ENCODE peak calls at places on chromosomes 5 and 9, in ten cellular contexts. One of them, this sample, is unnamed.
A peak's percentile ranks its signal among the peaks of the same experiment; 100 is the strongest.

GRCh38 chr5:175538576-175538975 is 60.2 kb downstream of the SFXN1 start:
- DNase-seq in CD8-positive, alpha-beta T cell: no peak
- DNase-seq in fibroblast of mammary gland: no peak
- DNase-seq in lower leg skin: no peak
- DNase-seq in heart left ventricle: no peak
- DNase-seq in fibroblast of the aortic adventitia: no peak
- DNase-seq in OCI-LY7: no peak
- DNase-seq in AG09309: no peak
- DNase-seq in uterus: no peak
- DNase-seq in cardiac fibroblast: no peak
- DNase-seq in this sample: no peak

GRCh38 chr5:38316544-38317224 is 58.3 kb downstream of the EGFLAM start:
- DNase-seq in heart left ventricle: no peak
- DNase-seq in AG09309: peak; percentile 43
- DNase-seq in fibroblast of mammary gland: peak; percentile 74
- DNase-seq in lower leg skin: peak; percentile 56
- DNase-seq in CD8-positive, alpha-beta T cell: no peak
- DNase-seq in cardiac fibroblast: peak; percentile 36
- DNase-seq in uterus: peak; percentile 46
- DNase-seq in fibroblast of the aortic adventitia: peak; percentile 54
- DNase-seq in OCI-LY7: no peak
- DNase-seq in this sample: peak; percentile 29

GRCh38 chr5:29001666-29002065 is 1963.3 kb upstream of the CDH9 start:
- DNase-seq in cardiac fibroblast: no peak
- DNase-seq in OCI-LY7: no peak
- DNase-seq in CD8-positive, alpha-beta T cell: no peak
- DNase-seq in uterus: no peak
- DNase-seq in fibroblast of mammary gland: no peak
- DNase-seq in fibroblast of the aortic adventitia: no peak
- DNase-seq in heart left ventricle: no peak
- DNase-seq in lower leg skin: no peak
- DNase-seq in AG09309: no peak
- DNase-seq in this sample: no peak

GRCh38 chr9:35718726-35719511 is 13.1 kb downstream of the TLN1 start:
- DNase-seq in cardiac fibroblast: no peak
- DNase-seq in uterus: no peak
- DNase-seq in CD8-positive, alpha-beta T cell: no peak
- DNase-seq in fibroblast of the aortic adventitia: no peak
- DNase-seq in fibroblast of mammary gland: peak; percentile 32
- DNase-seq in OCI-LY7: no peak
- DNase-seq in lower leg skin: no peak
- DNase-seq in heart left ventricle: no peak
- DNase-seq in AG09309: no peak
- DNase-seq in this sample: no peak

GRCh38 chr5:5277118-5277517 is 137.0 kb downstream of the ADAMTS16 start:
- DNase-seq in lower leg skin: no peak
- DNase-seq in fibroblast of the aortic adventitia: no peak
- DNase-seq in CD8-positive, alpha-beta T cell: no peak
- DNase-seq in fibroblast of mammary gland: no peak
- DNase-seq in uterus: no peak
- DNase-seq in OCI-LY7: no peak
- DNase-seq in AG09309: no peak
- DNase-seq in heart left ventricle: no peak
- DNase-seq in cardiac fibroblast: no peak
- DNase-seq in this sample: no peak

GRCh38 chr5:74579215-74579614 is 61.3 kb downstream of the ENC1 start:
- DNase-seq in OCI-LY7: no peak
- DNase-seq in CD8-positive, alpha-beta T cell: peak; percentile 54
- DNase-seq in uterus: no peak
- DNase-seq in heart left ventricle: no peak
- DNase-seq in AG09309: no peak
- DNase-seq in fibroblast of mammary gland: no peak
- DNase-seq in lower leg skin: no peak
- DNase-seq in fibroblast of the aortic adventitia: no peak
- DNase-seq in cardiac fibroblast: peak; percentile 26
- DNase-seq in this sample: no peak

GRCh38 chr9:128304151-128304970 is 17.9 kb downstream of the TRUB2 start:
- DNase-seq in OCI-LY7: no peak
- DNase-seq in cardiac fibroblast: peak; percentile 20
- DNase-seq in uterus: no peak
- DNase-seq in CD8-positive, alpha-beta T cell: no peak
- DNase-seq in lower leg skin: no peak
- DNase-seq in heart left ventricle: no peak
- DNase-seq in fibroblast of the aortic adventitia: peak; percentile 19
- DNase-seq in AG09309: no peak
- DNase-seq in fibroblast of mammary gland: peak; percentile 21
- DNase-seq in this sample: no peak

GRCh38 chr9:90864779-90865178 is 63.2 kb downstream of the SYK start:
- DNase-seq in fibroblast of mammary gland: no peak
- DNase-seq in cardiac fibroblast: no peak
- DNase-seq in heart left ventricle: no peak
- DNase-seq in lower leg skin: no peak
- DNase-seq in AG09309: no peak
- DNase-seq in uterus: no peak
- DNase-seq in OCI-LY7: no peak
- DNase-seq in CD8-positive, alpha-beta T cell: no peak
- DNase-seq in fibroblast of the aortic adventitia: no peak
- DNase-seq in this sample: no peak

GRCh38 chr9:127538849-127539258 is 73.2 kb upstream of the STXBP1 start:
- DNase-seq in lower leg skin: no peak
- DNase-seq in fibroblast of the aortic adventitia: peak; percentile 86
- DNase-seq in fibroblast of mammary gland: peak; percentile 79
- DNase-seq in uterus: no peak
- DNase-seq in CD8-positive, alpha-beta T cell: no peak
- DNase-seq in cardiac fibroblast: peak; percentile 56
- DNase-seq in OCI-LY7: no peak
- DNase-seq in AG09309: no peak
- DNase-seq in heart left ventricle: no peak
- DNase-seq in this sample: peak; percentile 44

GRCh38 chr9:27799326-27799725 is 226.0 kb upstream of the C9orf72 start:
- DNase-seq in cardiac fibroblast: no peak
- DNase-seq in CD8-positive, alpha-beta T cell: no peak
- DNase-seq in OCI-LY7: no peak
- DNase-seq in heart left ventricle: no peak
- DNase-seq in AG09309: no peak
- DNase-seq in fibroblast of the aortic adventitia: no peak
- DNase-seq in fibroblast of mammary gland: no peak
- DNase-seq in lower leg skin: no peak
- DNase-seq in uterus: no peak
- DNase-seq in this sample: no peak

GRCh38 chr9:120331913-120332312 is 248.1 kb downstream of the CDK5RAP2 start:
- DNase-seq in cardiac fibroblast: peak; percentile 13
- DNase-seq in heart left ventricle: no peak
- DNase-seq in fibroblast of mammary gland: peak; percentile 74
- DNase-seq in uterus: no peak
- DNase-seq in fibroblast of the aortic adventitia: peak; percentile 50
- DNase-seq in OCI-LY7: no peak
- DNase-seq in CD8-positive, alpha-beta T cell: no peak
- DNase-seq in lower leg skin: no peak
- DNase-seq in AG09309: peak; percentile 7
- DNase-seq in this sample: no peak

GRCh38 chr5:171392585-171393159 is 5.0 kb downstream of the NPM1 start:
- DNase-seq in CD8-positive, alpha-beta T cell: no peak
- DNase-seq in fibroblast of mammary gland: no peak
- DNase-seq in OCI-LY7: no peak
- DNase-seq in cardiac fibroblast: no peak
- DNase-seq in AG09309: no peak
- DNase-seq in fibroblast of the aortic adventitia: no peak
- DNase-seq in heart left ventricle: no peak
- DNase-seq in lower leg skin: no peak
- DNase-seq in uterus: no peak
- DNase-seq in this sample: no peak
- TF ChIP-seq CTCF in CD8-positive, alpha-beta T cell: no peak
- TF ChIP-seq CTCF in fibroblast of mammary gland: no peak
- TF ChIP-seq CTCF in OCI-LY7: peak; percentile 51
- TF ChIP-seq CTCF in cardiac fibroblast: no peak
- TF ChIP-seq CTCF in AG09309: no peak
- TF ChIP-seq CTCF in fibroblast of the aortic adventitia: no peak
- TF ChIP-seq CTCF in heart left ventricle: no peak
- TF ChIP-seq CTCF in lower leg skin: no peak
- TF ChIP-seq CTCF in uterus: no peak
- TF ChIP-seq CTCF in this sample: no peak

GRCh38 chr9:121652037-121652837 is 803 bp downstream of the DAB2IP start:
- DNase-seq in uterus: peak; percentile 43
- DNase-seq in fibroblast of mammary gland: no peak
- DNase-seq in OCI-LY7: no peak
- DNase-seq in heart left ventricle: no peak
- DNase-seq in CD8-positive, alpha-beta T cell: no peak
- DNase-seq in fibroblast of the aortic adventitia: no peak
- DNase-seq in cardiac fibroblast: no peak
- DNase-seq in AG09309: no peak
- DNase-seq in lower leg skin: no peak
- DNase-seq in this sample: no peak
- H3K4me3 ChIP-seq in uterus: peak overlapping the region; percentile 74
- H3K4me3 ChIP-seq in fibroblast of mammary gland: no peak overlapping the region
- H3K4me3 ChIP-seq in OCI-LY7: no peak overlapping the region
- H3K4me3 ChIP-seq in heart left ventricle: peak overlapping the region; percentile 88
- H3K4me3 ChIP-seq in CD8-positive, alpha-beta T cell: no peak overlapping the region
- H3K4me3 ChIP-seq in fibroblast of the aortic adventitia: peak overlapping the region; percentile 53
- H3K4me3 ChIP-seq in cardiac fibroblast: peak overlapping the region; percentile 49
- H3K4me3 ChIP-seq in AG09309: peak overlapping the region; percentile 57
- H3K4me3 ChIP-seq in lower leg skin: peak overlapping the region; percentile 24
- H3K4me3 ChIP-seq in this sample: peak overlapping the region; percentile 48

GRCh38 chr5:43065384-43066230 is 25.5 kb upstream of the ANXA2R start:
- DNase-seq in fibroblast of mammary gland: peak; percentile 66
- DNase-seq in heart left ventricle: peak; percentile 81
- DNase-seq in lower leg skin: peak; percentile 49
- DNase-seq in OCI-LY7: peak; percentile 73
- DNase-seq in CD8-positive, alpha-beta T cell: peak; percentile 68
- DNase-seq in fibroblast of the aortic adventitia: peak; percentile 78
- DNase-seq in cardiac fibroblast: peak; percentile 79
- DNase-seq in AG09309: no peak
- DNase-seq in uterus: peak; percentile 55
- DNase-seq in this sample: peak; percentile 80

GRCh38 chr5:43068037-43068436 is 27.9 kb upstream of the ANXA2R start:
- DNase-seq in lower leg skin: no peak
- DNase-seq in cardiac fibroblast: no peak
- DNase-seq in fibroblast of the aortic adventitia: no peak
- DNase-seq in uterus: no peak
- DNase-seq in fibroblast of mammary gland: no peak
- DNase-seq in CD8-positive, alpha-beta T cell: no peak
- DNase-seq in AG09309: no peak
- DNase-seq in heart left ventricle: no peak
- DNase-seq in OCI-LY7: peak; percentile 18
- DNase-seq in this sample: no peak

GRCh38 chr5:43066799-43067741 is 27.0 kb upstream of the ANXA2R start:
- DNase-seq in cardiac fibroblast: peak; percentile 94
- DNase-seq in CD8-positive, alpha-beta T cell: peak; percentile 92
- DNase-seq in fibroblast of the aortic adventitia: peak; percentile 95
- DNase-seq in OCI-LY7: peak; percentile 93
- DNase-seq in AG09309: no peak
- DNase-seq in lower leg skin: peak; percentile 91
- DNase-seq in heart left ventricle: peak; percentile 89
- DNase-seq in fibroblast of mammary gland: peak; percentile 93
- DNase-seq in uterus: peak; percentile 90
- DNase-seq in this sample: peak; percentile 93

GRCh38 chr5:43063731-43064171 is 23.6 kb upstream of the ANXA2R start:
- DNase-seq in AG09309: no peak
- DNase-seq in heart left ventricle: no peak
- DNase-seq in cardiac fibroblast: peak; percentile 21
- DNase-seq in fibroblast of mammary gland: peak; percentile 66
- DNase-seq in OCI-LY7: no peak
- DNase-seq in CD8-positive, alpha-beta T cell: no peak
- DNase-seq in lower leg skin: no peak
- DNase-seq in uterus: no peak
- DNase-seq in fibroblast of the aortic adventitia: no peak
- DNase-seq in this sample: peak; percentile 52

GRCh38 chr5:43066231-43066798 is 26.2 kb upstream of the ANXA2R start:
- DNase-seq in cardiac fibroblast: peak; percentile 74
- DNase-seq in CD8-positive, alpha-beta T cell: peak; percentile 75
- DNase-seq in lower leg skin: peak; percentile 54
- DNase-seq in fibroblast of mammary gland: peak; percentile 59
- DNase-seq in fibroblast of the aortic adventitia: peak; percentile 73
- DNase-seq in AG09309: no peak
- DNase-seq in OCI-LY7: peak; percentile 83
- DNase-seq in heart left ventricle: peak; percentile 89
- DNase-seq in uterus: peak; percentile 68
- DNase-seq in this sample: peak; percentile 69
- TF ChIP-seq CTCF in cardiac fibroblast: no peak
- TF ChIP-seq CTCF in CD8-positive, alpha-beta T cell: no peak
- TF ChIP-seq CTCF in lower leg skin: no peak
- TF ChIP-seq CTCF in fibroblast of mammary gland: no peak
- TF ChIP-seq CTCF in fibroblast of the aortic adventitia: no peak
- TF ChIP-seq CTCF in AG09309: no peak
- TF ChIP-seq CTCF in OCI-LY7: peak; percentile 10
- TF ChIP-seq CTCF in heart left ventricle: no peak
- TF ChIP-seq CTCF in uterus: no peak
- TF ChIP-seq CTCF in this sample: no peak

DNA sequence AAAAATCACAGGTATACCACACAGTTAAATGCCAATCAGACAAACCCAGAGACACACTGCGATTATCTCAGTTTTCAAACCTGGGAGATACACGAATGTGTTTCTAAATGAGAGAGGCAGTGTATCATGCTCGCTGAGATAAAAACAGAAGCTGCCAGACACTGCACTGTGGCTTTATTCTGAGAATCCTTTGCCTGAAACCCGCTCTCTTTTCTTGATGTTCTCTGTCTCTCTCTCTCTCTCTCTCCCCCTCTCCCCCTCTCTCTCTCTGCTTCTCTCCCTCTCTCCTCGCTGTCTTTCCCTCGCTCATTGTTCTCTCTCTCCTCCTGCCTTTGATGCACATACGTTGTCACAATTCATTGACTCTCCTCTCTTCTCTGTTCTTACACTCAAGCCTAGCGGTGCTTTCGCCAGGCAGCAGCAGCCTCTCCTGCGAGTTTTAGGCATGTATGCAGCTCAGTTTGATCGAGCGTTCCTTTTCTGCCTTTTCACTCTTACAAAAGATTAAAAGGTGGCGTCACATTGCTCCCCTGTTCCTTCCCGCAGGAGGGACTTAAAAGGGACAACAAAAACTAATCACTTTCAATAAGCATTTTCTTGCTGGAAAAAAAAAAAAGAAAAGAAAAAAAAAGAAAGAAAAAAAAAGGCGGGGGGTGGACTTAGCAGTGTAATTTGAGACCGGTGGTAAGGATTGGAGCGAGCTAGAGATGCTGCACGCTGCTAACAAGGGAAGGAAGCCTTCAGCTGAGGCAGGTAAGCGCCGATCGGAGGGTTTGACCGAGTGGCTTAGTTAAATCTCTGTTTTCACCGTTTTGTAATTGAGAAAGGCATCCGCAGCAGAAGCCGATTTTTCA is 717.9 kb upstream of the WWC1 start:
- DNase-seq in cardiac fibroblast: peak; percentile 37
- DNase-seq in fibroblast of mammary gland: peak; percentile 46
- DNase-seq in fibroblast of the aortic adventitia: peak; percentile 50
- DNase-seq in CD8-positive, alpha-beta T cell: no peak
- DNase-seq in AG09309: no peak
- DNase-seq in OCI-LY7: no peak
- DNase-seq in lower leg skin: no peak
- DNase-seq in uterus: no peak
- DNase-seq in heart left ventricle: no peak
- DNase-seq in this sample: peak; percentile 55
- H3K4me3 ChIP-seq in cardiac fibroblast: peak overlapping the region; percentile 30
- H3K4me3 ChIP-seq in fibroblast of mammary gland: peak overlapping the region; percentile 47
- H3K4me3 ChIP-seq in fibroblast of the aortic adventitia: peak overlapping the region; percentile 59
- H3K4me3 ChIP-seq in CD8-positive, alpha-beta T cell: no peak overlapping the region
- H3K4me3 ChIP-seq in AG09309: peak overlapping the region; percentile 43
- H3K4me3 ChIP-seq in OCI-LY7: no peak overlapping the region
- H3K4me3 ChIP-seq in lower leg skin: no peak overlapping the region
- H3K4me3 ChIP-seq in uterus: peak overlapping the region; percentile 14
- H3K4me3 ChIP-seq in heart left ventricle: peak overlapping the region; percentile 40
- H3K4me3 ChIP-seq in this sample: peak overlapping the region; percentile 47

GRCh38 chr9:22244141-22245011 is 202.2 kb upstream of the DMRTA1 start:
- DNase-seq in lower leg skin: no peak
- DNase-seq in heart left ventricle: no peak
- DNase-seq in AG09309: no peak
- DNase-seq in fibroblast of the aortic adventitia: peak; percentile 73
- DNase-seq in cardiac fibroblast: peak; percentile 81
- DNase-seq in CD8-positive, alpha-beta T cell: no peak
- DNase-seq in uterus: no peak
- DNase-seq in fibroblast of mammary gland: peak; percentile 65
- DNase-seq in OCI-LY7: peak; percentile 70
- DNase-seq in this sample: peak; percentile 81
- TF ChIP-seq CTCF in lower leg skin: no peak
- TF ChIP-seq CTCF in heart left ventricle: peak; percentile 55
- TF ChIP-seq CTCF in AG09309: peak; percentile 68
- TF ChIP-seq CTCF in fibroblast of the aortic adventitia: peak; percentile 72
- TF ChIP-seq CTCF in cardiac fibroblast: peak; percentile 72
- TF ChIP-seq CTCF in CD8-positive, alpha-beta T cell: peak; percentile 40
- TF ChIP-seq CTCF in uterus: peak; percentile 24
- TF ChIP-seq CTCF in fibroblast of mammary gland: peak; percentile 71
- TF ChIP-seq CTCF in OCI-LY7: peak; percentile 77
- TF ChIP-seq CTCF in this sample: peak; percentile 80

This sample was measured in fibroblast of pulmonary artery.